ENCODE peak calls at places on chromosomes 2 and 18, in six cellular contexts. O is esophagus squamous epithelium, A is DND-41, J is PC-3, E is RWPE2, V is SJSA1. C is an unnamed sample. For H3K9me3 and H3K4me1, the result is how much of the 10 kb centered on the place peaks cover.

GRCh38 chr2:46067501-46068292 is 229.5 kb upstream of the EPAS1 start:
- DNase-seq in J (peak), A (no peak), V (peak), E (no peak), O (no peak), C (no peak)

GRCh38 chr2:240441326-240441992 is 6.0 kb downstream of the GPC1 start:
- DNase-seq in E (no peak), J (no peak), O (no peak), A (no peak), V (no peak), C (no peak)

GRCh38 chr2:46915281-46915810 is at the start of gene MCFD2:
- DNase-seq in A (no peak), V (no peak), E (no peak), J (peak), O (no peak), C (peak)

GRCh38 chr18:12307251-12307736 is 747 bp upstream of the TUBB6 start:
- DNase-seq in E (no peak), J (no peak), A (no peak), V (peak), O (no peak), C (peak)

GRCh38 chr2:69493268-69493667 is 56.0 kb upstream of the NFU1 start:
- DNase-seq in A (no peak), J (no peak), O (no peak), E (no peak), V (no peak), C (no peak)

GRCh38 chr2:10941383-10941782 is 29.6 kb downstream of the KCNF1 start:
- DNase-seq in A (no peak), J (no peak), O (no peak), V (no peak), E (no peak), C (no peak)

GRCh38 chr18:48672671-48673340 is 134.0 kb downstream of the CTIF start:
- DNase-seq in E (no peak), A (peak), J (no peak), V (no peak), O (no peak), C (peak)

GRCh38 chr2:198314559-198315153 is 510.3 kb downstream of the PLCL1 start:
- DNase-seq in E (no peak), A (no peak), V (peak), J (peak), O (no peak), C (no peak)

GRCh38 chr18:23523429-23524212 is 20.3 kb downstream of the RMC1 start:
- DNase-seq in O (no peak), A (no peak), V (peak), J (peak), E (no peak), C (no peak)

GRCh38 chr2:74007120-74007519 is 22.4 kb downstream of the TET3 start:
- DNase-seq in O (no peak), A (no peak), J (no peak), V (no peak), E (no peak), C (no peak)

GRCh38 chr2:29530281-29530680 is 391.1 kb downstream of the ALK start:
- DNase-seq in A (no peak), E (no peak), J (peak), V (no peak), O (no peak), C (no peak)

GRCh38 chr18:63298393-63299015 is 21.1 kb downstream of the BCL2 start:
- DNase-seq in E (no peak), J (no peak), V (no peak), A (no peak), O (no peak), C (no peak)

GRCh38 chr18:52287151-52287550 is 52.8 kb upstream of the DCC start:
- DNase-seq in V (no peak), O (no peak), E (no peak), A (no peak), J (no peak), C (no peak)

GRCh38 chr2:168424112-168424951 is 31.7 kb upstream of the CERS6 start:
- DNase-seq in O (no peak), E (no peak), J (no peak), A (no peak), V (no peak), C (no peak)

GRCh38 chr2:30880516-30880915 is 73.3 kb upstream of the CAPN13 start:
- DNase-seq in J (no peak), O (no peak), E (no peak), V (no peak), A (no peak), C (no peak)

GRCh38 chr18:49849331-49850217 is 36.2 kb upstream of the ACAA2 start:
- DNase-seq in O (no peak), A (no peak), E (peak), V (peak), J (peak), C (no peak)

GRCh38 chr2:10814571-10815331 is 2.2 kb upstream of the PDIA6 start:
- DNase-seq in V (no peak), A (no peak), J (peak), E (no peak), O (no peak), C (no peak)

GRCh38 chr2:45505138-45505537 is 105.9 kb downstream of the SRBD1 start:
- DNase-seq in A (peak), J (no peak), V (no peak), E (no peak), O (no peak), C (no peak)

GRCh38 chr2:133200684-133201421 is 367.4 kb downstream of the NCKAP5 start:
- DNase-seq in J (peak), V (peak), A (no peak), O (no peak), E (peak), C (no peak)

GRCh38 chr2:130819915-130820861 is 16.5 kb upstream of the ARHGEF4 start:
- DNase-seq in J (no peak), A (no peak), V (no peak), O (no peak), E (no peak), C (no peak)

GRCh38 chr2:217090024-217090473 is 230.2 kb upstream of the TNP1 start:
- DNase-seq in V (peak), J (no peak), O (no peak), E (no peak), A (peak), C (no peak)

GRCh38 chr2:234952270-234953115 is 676 bp downstream of the SH3BP4 start:
- DNase-seq in V (peak), A (no peak), O (no peak), E (no peak), J (peak), C (peak)

GRCh38 chr2:95376311-95377215 is 25.9 kb upstream of the FAHD2A start:
- DNase-seq in A (no peak), J (no peak), E (peak), O (no peak), V (no peak), C (no peak)

GRCh38 chr2:10448646-10449480 is 736 bp upstream of the ODC1 start:
- DNase-seq in A (no peak), V (peak), E (no peak), O (peak), J (peak), C (no peak)

GRCh38 chr2:127055786-127056076 is 51.2 kb downstream of the BIN1 start:
- DNase-seq in O (no peak), A (no peak), J (no peak), E (no peak), V (no peak), C (no peak)

GRCh38 chr2:112733877-112734276 is 13.1 kb downstream of the NT5DC4 start:
- DNase-seq in J (no peak), O (no peak), V (no peak), A (no peak), E (no peak), C (no peak)

GRCh38 chr2:66433945-66434678 is 813 bp upstream of the MEIS1 start:
- DNase-seq in V (peak), A (no peak), E (no peak), O (no peak), J (peak), C (peak)

DNA sequence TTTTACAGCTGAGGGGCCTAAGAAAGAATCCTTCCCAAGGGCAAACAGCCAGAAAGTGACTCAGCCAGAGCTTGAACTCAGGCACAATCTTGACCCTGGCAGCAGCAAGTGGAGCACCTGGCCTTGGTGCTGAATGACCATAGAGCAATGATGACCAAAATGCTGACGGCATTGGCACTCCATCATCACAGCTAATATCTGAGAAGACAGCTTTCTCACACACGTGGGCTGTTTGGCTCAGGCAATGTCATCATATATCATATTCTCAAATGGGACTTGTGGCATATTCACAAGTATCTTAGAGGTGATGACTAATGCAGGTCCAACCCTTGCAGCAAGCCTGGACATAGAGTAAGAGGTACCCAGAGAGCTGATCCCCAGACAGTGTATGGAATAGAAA is 443.9 kb upstream of the MYT1L start:
- DNase-seq in A (no peak), V (no peak), J (no peak), O (no peak), E (no peak), C (no peak)
- H3K9me3 ChIP-seq in A (under half), V (under half), J (under half), O (under half), E (under half), C (under half)

GRCh38 chr2:28397043-28397381 is 4.4 kb downstream of the FOSL2 start:
- DNase-seq in J (no peak), E (no peak), V (no peak), O (no peak), A (no peak), C (no peak)
- H3K4me1 ChIP-seq in J (under half), E (under half), V (under half), O (under half), A (under half), C (half or more)

GRCh38 chr2:88687384-88687783 is 4.1 kb upstream of the RPIA start:
- DNase-seq in J (no peak), O (no peak), A (no peak), E (no peak), V (no peak), C (no peak)
- H3K9me3 ChIP-seq in J (under half), O (under half), A (under half), E (under half), V (under half), C (under half)

GRCh38 chr2:200356794-200357472 is 50.4 kb downstream of the SPATS2L start:
- DNase-seq in E (no peak), J (no peak), A (no peak), V (peak), O (no peak), C (no peak)

GRCh38 chr2:200359552-200359951 is 53.1 kb downstream of the SPATS2L start:
- DNase-seq in O (no peak), E (no peak), V (no peak), J (no peak), A (no peak), C (no peak)

GRCh38 chr2:200360364-200360763 is 53.9 kb downstream of the SPATS2L start:
- DNase-seq in J (no peak), A (no peak), E (no peak), O (no peak), V (no peak), C (no peak)

GRCh38 chr2:200356306-200356705 is 49.8 kb downstream of the SPATS2L start:
- DNase-seq in A (no peak), O (no peak), J (no peak), V (no peak), E (no peak), C (no peak)

GRCh38 chr2:200357845-200358244 is 51.4 kb downstream of the SPATS2L start:
- DNase-seq in V (no peak), J (no peak), E (no peak), O (no peak), A (no peak), C (no peak)
- H3K4me1 ChIP-seq in V (under half), J (under half), E (under half), O (under half), A (under half), C (under half)

DNA sequence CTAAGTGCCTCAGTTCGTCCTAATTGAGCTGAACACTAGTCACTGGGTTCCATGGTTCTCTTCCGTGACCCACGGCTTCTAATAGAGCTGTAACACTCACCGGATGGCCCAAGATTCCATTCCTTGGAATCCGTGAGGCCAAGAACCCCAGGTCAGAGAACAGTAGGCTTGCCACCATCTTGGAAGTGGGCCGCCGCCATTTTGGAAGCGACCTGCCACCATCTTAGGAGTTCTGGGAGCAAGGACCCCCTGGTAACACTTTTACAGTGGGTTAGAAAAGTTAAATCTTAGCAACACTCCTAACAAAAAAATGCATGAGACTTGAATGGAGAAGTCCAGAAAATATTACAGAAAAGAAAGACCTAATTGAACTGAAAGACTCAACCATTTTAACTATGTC is 84.5 kb downstream of the TMEM18 start:
- DNase-seq in A (no peak), E (no peak), J (no peak), V (no peak), O (no peak), C (no peak)
- H3K9me3 ChIP-seq in A (under half), E (under half), J (under half), V (under half), O (under half), C (under half)

GRCh38 chr2:109170645-109171044 is 41.6 kb downstream of the SH3RF3 start:
- DNase-seq in V (no peak), A (no peak), O (no peak), J (peak), E (no peak), C (no peak)
- H3K4me1 ChIP-seq in V (half or more), A (under half), O (under half), J (half or more), E (under half), C (under half)

DNA sequence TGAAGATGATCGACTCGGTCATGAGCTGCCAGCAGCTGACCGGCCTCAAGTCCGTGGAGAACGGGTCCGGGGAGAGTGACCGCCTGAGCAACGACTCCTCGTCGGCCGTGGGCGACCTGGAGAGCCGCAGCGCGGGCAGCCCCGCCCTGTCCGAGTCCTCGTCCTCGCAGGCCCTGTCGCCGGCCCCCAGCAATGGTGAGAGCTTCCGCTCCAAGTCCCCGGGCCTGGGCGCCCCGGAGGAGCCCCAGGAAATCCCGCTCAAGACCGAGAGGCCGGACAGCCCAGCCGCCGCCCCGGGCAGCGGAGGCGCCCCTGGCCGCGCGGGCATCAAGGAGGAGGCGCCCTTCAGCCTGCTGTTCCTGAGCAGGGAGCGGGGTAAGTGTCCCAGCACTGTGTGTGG is 14.9 kb downstream of the SALL3 start:
- DNase-seq in J (no peak), V (no peak), O (no peak), A (no peak), E (peak), C (peak)
- H3K9me3 ChIP-seq in J (under half), V (under half), O (under half), A (under half), E (under half), C (under half)

DNA sequence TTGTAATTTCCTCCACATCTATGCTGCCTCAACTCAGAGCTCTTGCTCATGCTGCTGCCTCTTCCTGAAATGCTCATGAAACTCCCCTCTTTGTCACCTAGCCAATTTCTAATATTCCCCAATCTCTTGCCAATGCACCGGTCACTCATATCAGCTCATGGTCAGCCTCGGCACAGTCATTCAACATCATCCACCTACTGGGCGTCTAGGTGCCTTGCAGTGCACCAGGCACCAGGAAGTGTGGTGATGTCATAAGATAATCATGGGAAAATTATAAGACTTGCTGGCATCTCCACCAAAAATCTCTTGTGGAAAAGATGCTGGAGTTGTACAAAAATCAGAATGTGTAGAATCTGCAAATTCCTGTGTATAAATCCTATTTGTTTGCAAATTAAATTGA is 52.6 kb upstream of the RAB27B start:
- DNase-seq in V (peak), J (peak), E (no peak), A (no peak), O (no peak), C (no peak)
- H3K4me1 ChIP-seq in V (under half), J (under half), E (under half), A (under half), O (under half), C (under half)

C was measured in suprapubic skin.